ENCODE peak calls at places on chromosome 22, in nine cellular contexts. One of them, this sample, is unnamed.

GRCh38 chr22:19497245-19497644 is 17.5 kb downstream of the CDC45 start:
- DNase-seq in stimulated activated CD4-positive, alpha-beta T cell treated with anti-CD3 and anti-CD28 coated beads, Interleukin-12 subunit alpha, Interleukin-12 subunit beta, amount 100 ng/mL, for 4 hours: no peak
- DNase-seq in activated CD4-positive, alpha-beta memory T cell treated with anti-CD3 and anti-CD28 coated beads for 36 hours: no peak
- DNase-seq in naive B cell: no peak
- DNase-seq in upper lobe of right lung: no peak
- DNase-seq in EL: peak; percentile 79
- DNase-seq in GM12878: no peak
- DNase-seq in PC-9: no peak
- DNase-seq in HT-29: no peak
- DNase-seq in this sample: no peak

GRCh38 chr22:32175751-32176644 is 16.9 kb upstream of the C22orf42 start:
- DNase-seq in stimulated activated CD4-positive, alpha-beta T cell treated with anti-CD3 and anti-CD28 coated beads, Interleukin-12 subunit alpha, Interleukin-12 subunit beta, amount 100 ng/mL, for 4 hours: peak; percentile 4
- DNase-seq in activated CD4-positive, alpha-beta memory T cell treated with anti-CD3 and anti-CD28 coated beads for 36 hours: peak; percentile 29
- DNase-seq in naive B cell: no peak
- DNase-seq in upper lobe of right lung: no peak
- DNase-seq in EL: no peak
- DNase-seq in GM12878: no peak
- DNase-seq in PC-9: no peak
- DNase-seq in HT-29: no peak
- DNase-seq in this sample: no peak

GRCh38 chr22:41900652-41901312 is 14.1 kb downstream of the SHISA8 start:
- DNase-seq in stimulated activated CD4-positive, alpha-beta T cell treated with anti-CD3 and anti-CD28 coated beads, Interleukin-12 subunit alpha, Interleukin-12 subunit beta, amount 100 ng/mL, for 4 hours: no peak
- DNase-seq in activated CD4-positive, alpha-beta memory T cell treated with anti-CD3 and anti-CD28 coated beads for 36 hours: no peak
- DNase-seq in naive B cell: no peak
- DNase-seq in upper lobe of right lung: no peak
- DNase-seq in EL: no peak
- DNase-seq in GM12878: no peak
- DNase-seq in PC-9: no peak
- DNase-seq in HT-29: no peak
- DNase-seq in this sample: peak; percentile 67

GRCh38 chr22:30876925-30877553 is 91.5 kb downstream of the MORC2 start:
- DNase-seq in stimulated activated CD4-positive, alpha-beta T cell treated with anti-CD3 and anti-CD28 coated beads, Interleukin-12 subunit alpha, Interleukin-12 subunit beta, amount 100 ng/mL, for 4 hours: no peak
- DNase-seq in activated CD4-positive, alpha-beta memory T cell treated with anti-CD3 and anti-CD28 coated beads for 36 hours: no peak
- DNase-seq in naive B cell: no peak
- DNase-seq in upper lobe of right lung: no peak
- DNase-seq in EL: no peak
- DNase-seq in GM12878: no peak
- DNase-seq in PC-9: no peak
- DNase-seq in HT-29: no peak
- DNase-seq in this sample: peak; percentile 72

GRCh38 chr22:26322179-26322905 is 106.7 kb upstream of the ASPHD2 start:
- DNase-seq in stimulated activated CD4-positive, alpha-beta T cell treated with anti-CD3 and anti-CD28 coated beads, Interleukin-12 subunit alpha, Interleukin-12 subunit beta, amount 100 ng/mL, for 4 hours: no peak
- DNase-seq in activated CD4-positive, alpha-beta memory T cell treated with anti-CD3 and anti-CD28 coated beads for 36 hours: no peak
- DNase-seq in naive B cell: no peak
- DNase-seq in upper lobe of right lung: no peak
- DNase-seq in EL: peak; percentile 100
- DNase-seq in GM12878: no peak
- DNase-seq in PC-9: peak; percentile 43
- DNase-seq in HT-29: no peak
- DNase-seq in this sample: no peak

GRCh38 chr22:30266445-30267381 is at the start of gene OSM:
- DNase-seq in stimulated activated CD4-positive, alpha-beta T cell treated with anti-CD3 and anti-CD28 coated beads, Interleukin-12 subunit alpha, Interleukin-12 subunit beta, amount 100 ng/mL, for 4 hours: peak; percentile 57
- DNase-seq in activated CD4-positive, alpha-beta memory T cell treated with anti-CD3 and anti-CD28 coated beads for 36 hours: peak; percentile 90
- DNase-seq in naive B cell: peak; percentile 72
- DNase-seq in upper lobe of right lung: peak; percentile 88
- DNase-seq in EL: no peak
- DNase-seq in GM12878: no peak
- DNase-seq in PC-9: no peak
- DNase-seq in HT-29: no peak
- DNase-seq in this sample: peak; percentile 87

GRCh38 chr22:17867160-17867785 is 93.0 kb upstream of the BID start:
- DNase-seq in stimulated activated CD4-positive, alpha-beta T cell treated with anti-CD3 and anti-CD28 coated beads, Interleukin-12 subunit alpha, Interleukin-12 subunit beta, amount 100 ng/mL, for 4 hours: no peak
- DNase-seq in activated CD4-positive, alpha-beta memory T cell treated with anti-CD3 and anti-CD28 coated beads for 36 hours: no peak
- DNase-seq in naive B cell: no peak
- DNase-seq in upper lobe of right lung: no peak
- DNase-seq in EL: no peak
- DNase-seq in GM12878: no peak
- DNase-seq in PC-9: no peak
- DNase-seq in HT-29: peak; percentile 36
- DNase-seq in this sample: peak; percentile 87

GRCh38 chr22:45429921-45430775 is 16.7 kb downstream of the RIBC2 start:
- DNase-seq in stimulated activated CD4-positive, alpha-beta T cell treated with anti-CD3 and anti-CD28 coated beads, Interleukin-12 subunit alpha, Interleukin-12 subunit beta, amount 100 ng/mL, for 4 hours: no peak
- DNase-seq in activated CD4-positive, alpha-beta memory T cell treated with anti-CD3 and anti-CD28 coated beads for 36 hours: no peak
- DNase-seq in naive B cell: no peak
- DNase-seq in upper lobe of right lung: peak; percentile 43
- DNase-seq in EL: no peak
- DNase-seq in GM12878: no peak
- DNase-seq in PC-9: no peak
- DNase-seq in HT-29: no peak
- DNase-seq in this sample: peak; percentile 62

GRCh38 chr22:46446799-46447198 is 90.6 kb downstream of the CELSR1 start:
- DNase-seq in stimulated activated CD4-positive, alpha-beta T cell treated with anti-CD3 and anti-CD28 coated beads, Interleukin-12 subunit alpha, Interleukin-12 subunit beta, amount 100 ng/mL, for 4 hours: no peak
- DNase-seq in activated CD4-positive, alpha-beta memory T cell treated with anti-CD3 and anti-CD28 coated beads for 36 hours: no peak
- DNase-seq in naive B cell: no peak
- DNase-seq in upper lobe of right lung: no peak
- DNase-seq in EL: no peak
- DNase-seq in GM12878: no peak
- DNase-seq in PC-9: no peak
- DNase-seq in HT-29: no peak
- DNase-seq in this sample: no peak

GRCh38 chr22:23240639-23241389 is 60.5 kb downstream of the BCR start:
- DNase-seq in stimulated activated CD4-positive, alpha-beta T cell treated with anti-CD3 and anti-CD28 coated beads, Interleukin-12 subunit alpha, Interleukin-12 subunit beta, amount 100 ng/mL, for 4 hours: peak; percentile 26
- DNase-seq in activated CD4-positive, alpha-beta memory T cell treated with anti-CD3 and anti-CD28 coated beads for 36 hours: peak; percentile 72
- DNase-seq in naive B cell: no peak
- DNase-seq in upper lobe of right lung: no peak
- DNase-seq in EL: no peak
- DNase-seq in GM12878: no peak
- DNase-seq in PC-9: no peak
- DNase-seq in HT-29: peak; percentile 39
- DNase-seq in this sample: no peak

GRCh38 chr22:35740616-35741015 is 22.9 kb downstream of the APOL5 start:
- DNase-seq in stimulated activated CD4-positive, alpha-beta T cell treated with anti-CD3 and anti-CD28 coated beads, Interleukin-12 subunit alpha, Interleukin-12 subunit beta, amount 100 ng/mL, for 4 hours: no peak
- DNase-seq in activated CD4-positive, alpha-beta memory T cell treated with anti-CD3 and anti-CD28 coated beads for 36 hours: no peak
- DNase-seq in naive B cell: no peak
- DNase-seq in upper lobe of right lung: no peak
- DNase-seq in EL: no peak
- DNase-seq in GM12878: no peak
- DNase-seq in PC-9: no peak
- DNase-seq in HT-29: no peak
- DNase-seq in this sample: no peak

GRCh38 chr22:37273846-37274225 is 8.5 kb upstream of the CYTH4 start:
- DNase-seq in stimulated activated CD4-positive, alpha-beta T cell treated with anti-CD3 and anti-CD28 coated beads, Interleukin-12 subunit alpha, Interleukin-12 subunit beta, amount 100 ng/mL, for 4 hours: no peak
- DNase-seq in activated CD4-positive, alpha-beta memory T cell treated with anti-CD3 and anti-CD28 coated beads for 36 hours: no peak
- DNase-seq in naive B cell: no peak
- DNase-seq in upper lobe of right lung: no peak
- DNase-seq in EL: no peak
- DNase-seq in GM12878: no peak
- DNase-seq in PC-9: no peak
- DNase-seq in HT-29: no peak
- DNase-seq in this sample: no peak

GRCh38 chr22:36701941-36702640 is 1.5 kb downstream of the CACNG2 start:
- DNase-seq in stimulated activated CD4-positive, alpha-beta T cell treated with anti-CD3 and anti-CD28 coated beads, Interleukin-12 subunit alpha, Interleukin-12 subunit beta, amount 100 ng/mL, for 4 hours: no peak
- DNase-seq in activated CD4-positive, alpha-beta memory T cell treated with anti-CD3 and anti-CD28 coated beads for 36 hours: no peak
- DNase-seq in naive B cell: no peak
- DNase-seq in upper lobe of right lung: no peak
- DNase-seq in EL: no peak
- DNase-seq in GM12878: no peak
- DNase-seq in PC-9: no peak
- DNase-seq in HT-29: no peak
- DNase-seq in this sample: no peak

GRCh38 chr22:19524170-19525115 is at the start of gene CLDN5:
- DNase-seq in stimulated activated CD4-positive, alpha-beta T cell treated with anti-CD3 and anti-CD28 coated beads, Interleukin-12 subunit alpha, Interleukin-12 subunit beta, amount 100 ng/mL, for 4 hours: peak; percentile 24
- DNase-seq in activated CD4-positive, alpha-beta memory T cell treated with anti-CD3 and anti-CD28 coated beads for 36 hours: no peak
- DNase-seq in naive B cell: no peak
- DNase-seq in upper lobe of right lung: no peak
- DNase-seq in EL: peak; percentile 38
- DNase-seq in GM12878: no peak
- DNase-seq in PC-9: no peak
- DNase-seq in HT-29: no peak
- DNase-seq in this sample: no peak

GRCh38 chr22:37501176-37501609 is 15.0 kb upstream of the MFNG start:
- DNase-seq in stimulated activated CD4-positive, alpha-beta T cell treated with anti-CD3 and anti-CD28 coated beads, Interleukin-12 subunit alpha, Interleukin-12 subunit beta, amount 100 ng/mL, for 4 hours: no peak
- DNase-seq in activated CD4-positive, alpha-beta memory T cell treated with anti-CD3 and anti-CD28 coated beads for 36 hours: no peak
- DNase-seq in naive B cell: no peak
- DNase-seq in upper lobe of right lung: peak; percentile 76
- DNase-seq in EL: no peak
- DNase-seq in GM12878: no peak
- DNase-seq in PC-9: no peak
- DNase-seq in HT-29: no peak
- DNase-seq in this sample: peak; percentile 88

GRCh38 chr22:45916515-45916914 is 60.4 kb downstream of the WNT7B start:
- DNase-seq in stimulated activated CD4-positive, alpha-beta T cell treated with anti-CD3 and anti-CD28 coated beads, Interleukin-12 subunit alpha, Interleukin-12 subunit beta, amount 100 ng/mL, for 4 hours: no peak
- DNase-seq in activated CD4-positive, alpha-beta memory T cell treated with anti-CD3 and anti-CD28 coated beads for 36 hours: no peak
- DNase-seq in naive B cell: no peak
- DNase-seq in upper lobe of right lung: no peak
- DNase-seq in EL: no peak
- DNase-seq in GM12878: no peak
- DNase-seq in PC-9: peak; percentile 88
- DNase-seq in HT-29: peak; percentile 26
- DNase-seq in this sample: no peak

GRCh38 chr22:32475428-32476010 is 908 bp downstream of the FBXO7 start:
- DNase-seq in stimulated activated CD4-positive, alpha-beta T cell treated with anti-CD3 and anti-CD28 coated beads, Interleukin-12 subunit alpha, Interleukin-12 subunit beta, amount 100 ng/mL, for 4 hours: peak; percentile 11
- DNase-seq in activated CD4-positive, alpha-beta memory T cell treated with anti-CD3 and anti-CD28 coated beads for 36 hours: peak; percentile 43
- DNase-seq in naive B cell: no peak
- DNase-seq in upper lobe of right lung: no peak
- DNase-seq in EL: peak; percentile 56
- DNase-seq in GM12878: no peak
- DNase-seq in PC-9: peak; percentile 13
- DNase-seq in HT-29: peak; percentile 46
- DNase-seq in this sample: no peak

GRCh38 chr22:31077681-31078080 is 3.4 kb upstream of the SMTN start:
- DNase-seq in stimulated activated CD4-positive, alpha-beta T cell treated with anti-CD3 and anti-CD28 coated beads, Interleukin-12 subunit alpha, Interleukin-12 subunit beta, amount 100 ng/mL, for 4 hours: no peak
- DNase-seq in activated CD4-positive, alpha-beta memory T cell treated with anti-CD3 and anti-CD28 coated beads for 36 hours: no peak
- DNase-seq in naive B cell: no peak
- DNase-seq in upper lobe of right lung: no peak
- DNase-seq in EL: no peak
- DNase-seq in GM12878: no peak
- DNase-seq in PC-9: no peak
- DNase-seq in HT-29: no peak
- DNase-seq in this sample: no peak

GRCh38 chr22:42275970-42276369 is 5.5 kb upstream of the TCF20 start:
- DNase-seq in stimulated activated CD4-positive, alpha-beta T cell treated with anti-CD3 and anti-CD28 coated beads, Interleukin-12 subunit alpha, Interleukin-12 subunit beta, amount 100 ng/mL, for 4 hours: no peak
- DNase-seq in activated CD4-positive, alpha-beta memory T cell treated with anti-CD3 and anti-CD28 coated beads for 36 hours: no peak
- DNase-seq in naive B cell: no peak
- DNase-seq in upper lobe of right lung: no peak
- DNase-seq in EL: no peak
- DNase-seq in GM12878: no peak
- DNase-seq in PC-9: no peak
- DNase-seq in HT-29: no peak
- DNase-seq in this sample: no peak

GRCh38 chr22:49829044-49829719 is 1.5 kb upstream of the BRD1 start:
- DNase-seq in stimulated activated CD4-positive, alpha-beta T cell treated with anti-CD3 and anti-CD28 coated beads, Interleukin-12 subunit alpha, Interleukin-12 subunit beta, amount 100 ng/mL, for 4 hours: no peak
- DNase-seq in activated CD4-positive, alpha-beta memory T cell treated with anti-CD3 and anti-CD28 coated beads for 36 hours: peak; percentile 29
- DNase-seq in naive B cell: no peak
- DNase-seq in upper lobe of right lung: no peak
- DNase-seq in EL: no peak
- DNase-seq in GM12878: no peak
- DNase-seq in PC-9: no peak
- DNase-seq in HT-29: no peak
- DNase-seq in this sample: no peak

GRCh38 chr22:30777589-30777988 is 82.9 kb downstream of the OSBP2 start:
- DNase-seq in stimulated activated CD4-positive, alpha-beta T cell treated with anti-CD3 and anti-CD28 coated beads, Interleukin-12 subunit alpha, Interleukin-12 subunit beta, amount 100 ng/mL, for 4 hours: no peak
- DNase-seq in activated CD4-positive, alpha-beta memory T cell treated with anti-CD3 and anti-CD28 coated beads for 36 hours: no peak
- DNase-seq in naive B cell: no peak
- DNase-seq in upper lobe of right lung: no peak
- DNase-seq in EL: no peak
- DNase-seq in GM12878: no peak
- DNase-seq in PC-9: no peak
- DNase-seq in HT-29: no peak
- DNase-seq in this sample: peak; percentile 5

GRCh38 chr22:27476729-27477128 is 324.8 kb downstream of the MN1 start:
- DNase-seq in stimulated activated CD4-positive, alpha-beta T cell treated with anti-CD3 and anti-CD28 coated beads, Interleukin-12 subunit alpha, Interleukin-12 subunit beta, amount 100 ng/mL, for 4 hours: no peak
- DNase-seq in activated CD4-positive, alpha-beta memory T cell treated with anti-CD3 and anti-CD28 coated beads for 36 hours: no peak
- DNase-seq in naive B cell: no peak
- DNase-seq in upper lobe of right lung: no peak
- DNase-seq in EL: peak; percentile 72
- DNase-seq in GM12878: no peak
- DNase-seq in PC-9: peak; percentile 74
- DNase-seq in HT-29: no peak
- DNase-seq in this sample: peak; percentile 65

GRCh38 chr22:20090730-20091240 is 10.7 kb downstream of the DGCR8 start:
- DNase-seq in stimulated activated CD4-positive, alpha-beta T cell treated with anti-CD3 and anti-CD28 coated beads, Interleukin-12 subunit alpha, Interleukin-12 subunit beta, amount 100 ng/mL, for 4 hours: no peak
- DNase-seq in activated CD4-positive, alpha-beta memory T cell treated with anti-CD3 and anti-CD28 coated beads for 36 hours: no peak
- DNase-seq in naive B cell: no peak
- DNase-seq in upper lobe of right lung: no peak
- DNase-seq in EL: no peak
- DNase-seq in GM12878: no peak
- DNase-seq in PC-9: no peak
- DNase-seq in HT-29: no peak
- DNase-seq in this sample: peak; percentile 25

GRCh38 chr22:37431811-37432707 is 4.8 kb upstream of the ELFN2 start:
- DNase-seq in stimulated activated CD4-positive, alpha-beta T cell treated with anti-CD3 and anti-CD28 coated beads, Interleukin-12 subunit alpha, Interleukin-12 subunit beta, amount 100 ng/mL, for 4 hours: no peak
- DNase-seq in activated CD4-positive, alpha-beta memory T cell treated with anti-CD3 and anti-CD28 coated beads for 36 hours: peak; percentile 79
- DNase-seq in naive B cell: no peak
- DNase-seq in upper lobe of right lung: no peak
- DNase-seq in EL: peak; percentile 99
- DNase-seq in GM12878: no peak
- DNase-seq in PC-9: peak; percentile 91
- DNase-seq in HT-29: peak; percentile 57
- DNase-seq in this sample: no peak

GRCh38 chr22:33124471-33124870 is 66.3 kb upstream of the SYN3 start:
- DNase-seq in stimulated activated CD4-positive, alpha-beta T cell treated with anti-CD3 and anti-CD28 coated beads, Interleukin-12 subunit alpha, Interleukin-12 subunit beta, amount 100 ng/mL, for 4 hours: no peak
- DNase-seq in activated CD4-positive, alpha-beta memory T cell treated with anti-CD3 and anti-CD28 coated beads for 36 hours: no peak
- DNase-seq in naive B cell: no peak
- DNase-seq in upper lobe of right lung: no peak
- DNase-seq in EL: no peak
- DNase-seq in GM12878: no peak
- DNase-seq in PC-9: no peak
- DNase-seq in HT-29: no peak
- DNase-seq in this sample: no peak